ENCODE peak calls at places on chromosomes 16 and 17, in six cellular contexts. One of them, this sample, is unnamed.

GRCh38 chr16:2007081-2007836 is 2.4 kb downstream of the ZNF598 start:
- DNase-seq in OCI-LY7: no peak
- DNase-seq in hepatic stellate cell: no peak
- DNase-seq in A549: no peak
- DNase-seq in naive thymus-derived CD4-positive, alpha-beta T cell: no peak
- DNase-seq in ELR: no peak
- DNase-seq in this sample: no peak

GRCh38 chr17:49572226-49572625 is 3.4 kb upstream of the NXPH3 start:
- DNase-seq in OCI-LY7: no peak
- DNase-seq in hepatic stellate cell: no peak
- DNase-seq in A549: no peak
- DNase-seq in naive thymus-derived CD4-positive, alpha-beta T cell: no peak
- DNase-seq in ELR: no peak
- DNase-seq in this sample: no peak

GRCh38 chr17:42017866-42018200 is 594 bp upstream of the DNAJC7 start:
- DNase-seq in OCI-LY7: no peak
- DNase-seq in hepatic stellate cell: no peak
- DNase-seq in A549: no peak
- DNase-seq in naive thymus-derived CD4-positive, alpha-beta T cell: no peak
- DNase-seq in ELR: peak
- DNase-seq in this sample: no peak

GRCh38 chr17:29124135-29124930 is 55.9 kb downstream of the MYO18A start:
- DNase-seq in OCI-LY7: peak
- DNase-seq in hepatic stellate cell: peak
- DNase-seq in A549: peak
- DNase-seq in naive thymus-derived CD4-positive, alpha-beta T cell: peak
- DNase-seq in ELR: peak
- DNase-seq in this sample: peak

GRCh38 chr17:82926081-82926480 is 86.3 kb upstream of the ZNF750 start:
- DNase-seq in OCI-LY7: no peak
- DNase-seq in hepatic stellate cell: no peak
- DNase-seq in A549: no peak
- DNase-seq in naive thymus-derived CD4-positive, alpha-beta T cell: no peak
- DNase-seq in ELR: no peak
- DNase-seq in this sample: no peak

GRCh38 chr17:77444653-77445029 is 303.9 kb downstream of the SEC14L1 start:
- DNase-seq in OCI-LY7: peak
- DNase-seq in hepatic stellate cell: peak
- DNase-seq in A549: no peak
- DNase-seq in naive thymus-derived CD4-positive, alpha-beta T cell: no peak
- DNase-seq in ELR: no peak
- DNase-seq in this sample: no peak

GRCh38 chr17:52885882-52886281 is 727.4 kb upstream of the CA10 start:
- DNase-seq in OCI-LY7: no peak
- DNase-seq in hepatic stellate cell: no peak
- DNase-seq in A549: no peak
- DNase-seq in naive thymus-derived CD4-positive, alpha-beta T cell: no peak
- DNase-seq in ELR: no peak
- DNase-seq in this sample: no peak

GRCh38 chr17:66953661-66954060 is 10.8 kb upstream of the CACNG4 start:
- DNase-seq in OCI-LY7: no peak
- DNase-seq in hepatic stellate cell: no peak
- DNase-seq in A549: no peak
- DNase-seq in naive thymus-derived CD4-positive, alpha-beta T cell: no peak
- DNase-seq in ELR: no peak
- DNase-seq in this sample: no peak

GRCh38 chr17:3695129-3695722 is 729 bp downstream of the P2RX5 start:
- DNase-seq in OCI-LY7: peak
- DNase-seq in hepatic stellate cell: no peak
- DNase-seq in A549: no peak
- DNase-seq in naive thymus-derived CD4-positive, alpha-beta T cell: no peak
- DNase-seq in ELR: peak
- DNase-seq in this sample: no peak

GRCh38 chr16:8958344-8958808 is 5.3 kb downstream of the USP7 start:
- DNase-seq in OCI-LY7: peak
- DNase-seq in hepatic stellate cell: peak
- DNase-seq in A549: no peak
- DNase-seq in naive thymus-derived CD4-positive, alpha-beta T cell: no peak
- DNase-seq in ELR: peak
- DNase-seq in this sample: peak

GRCh38 chr16:19757026-19757425 is 39.0 kb downstream of the IQCK start:
- DNase-seq in OCI-LY7: no peak
- DNase-seq in hepatic stellate cell: no peak
- DNase-seq in A549: no peak
- DNase-seq in naive thymus-derived CD4-positive, alpha-beta T cell: no peak
- DNase-seq in ELR: peak
- DNase-seq in this sample: no peak

This sample was measured in SJSA1.